ENCODE peak calls at places on chromosomes 16 and 17, in nine cellular contexts. One of them, this sample, is unnamed.

GRCh38 chr17:53932386-53932785 is 109.7 kb downstream of the KIF2B start:
- DNase-seq in Calu3: no peak
- DNase-seq in A549: no peak
- DNase-seq in heart right ventricle: no peak
- DNase-seq in OCI-LY7: no peak
- DNase-seq in stomach: no peak
- DNase-seq in adrenal gland: no peak
- DNase-seq in nephron progenitor cell: no peak
- DNase-seq in fibroblast of pulmonary artery: no peak
- DNase-seq in this sample: no peak

GRCh38 chr16:52283018-52283417 is 263.9 kb downstream of the TOX3 start:
- DNase-seq in adrenal gland: no peak
- DNase-seq in OCI-LY7: no peak
- DNase-seq in A549: no peak
- DNase-seq in heart right ventricle: no peak
- DNase-seq in Calu3: no peak
- DNase-seq in nephron progenitor cell: no peak
- DNase-seq in stomach: no peak
- DNase-seq in fibroblast of pulmonary artery: peak
- DNase-seq in this sample: no peak

GRCh38 chr17:64583055-64583454 is 76.3 kb downstream of the CEP95 start:
- DNase-seq in stomach: no peak
- DNase-seq in heart right ventricle: no peak
- DNase-seq in nephron progenitor cell: no peak
- DNase-seq in adrenal gland: no peak
- DNase-seq in OCI-LY7: no peak
- DNase-seq in Calu3: no peak
- DNase-seq in fibroblast of pulmonary artery: no peak
- DNase-seq in A549: no peak
- DNase-seq in this sample: no peak

GRCh38 chr17:59620518-59621259 is 994 bp downstream of the CLTC start:
- DNase-seq in stomach: peak
- DNase-seq in OCI-LY7: peak
- DNase-seq in adrenal gland: peak
- DNase-seq in nephron progenitor cell: peak
- DNase-seq in Calu3: peak
- DNase-seq in fibroblast of pulmonary artery: peak
- DNase-seq in heart right ventricle: peak
- DNase-seq in A549: peak
- DNase-seq in this sample: peak

GRCh38 chr17:76537288-76537577 is 276 bp downstream of the CYGB start:
- DNase-seq in heart right ventricle: no peak
- DNase-seq in A549: no peak
- DNase-seq in OCI-LY7: no peak
- DNase-seq in Calu3: no peak
- DNase-seq in adrenal gland: no peak
- DNase-seq in nephron progenitor cell: no peak
- DNase-seq in fibroblast of pulmonary artery: peak
- DNase-seq in stomach: peak
- DNase-seq in this sample: no peak

GRCh38 chr16:590165-590874 is 454 bp downstream of the RAB40C start:
- DNase-seq in nephron progenitor cell: no peak
- DNase-seq in heart right ventricle: no peak
- DNase-seq in stomach: peak
- DNase-seq in A549: no peak
- DNase-seq in fibroblast of pulmonary artery: peak
- DNase-seq in OCI-LY7: no peak
- DNase-seq in Calu3: no peak
- DNase-seq in adrenal gland: peak
- DNase-seq in this sample: peak

GRCh38 chr16:78553268-78554044 is 454.0 kb downstream of the WWOX start:
- DNase-seq in adrenal gland: no peak
- DNase-seq in fibroblast of pulmonary artery: no peak
- DNase-seq in OCI-LY7: no peak
- DNase-seq in A549: no peak
- DNase-seq in stomach: no peak
- DNase-seq in heart right ventricle: no peak
- DNase-seq in nephron progenitor cell: no peak
- DNase-seq in Calu3: no peak
- DNase-seq in this sample: no peak

GRCh38 chr17:66413564-66414520 is 111.4 kb downstream of the PRKCA start:
- DNase-seq in A549: no peak
- DNase-seq in stomach: no peak
- DNase-seq in OCI-LY7: no peak
- DNase-seq in nephron progenitor cell: no peak
- DNase-seq in fibroblast of pulmonary artery: no peak
- DNase-seq in Calu3: no peak
- DNase-seq in adrenal gland: no peak
- DNase-seq in heart right ventricle: no peak
- DNase-seq in this sample: no peak

GRCh38 chr16:9094008-9094846 is 2.8 kb downstream of the HAPSTR1 start:
- DNase-seq in OCI-LY7: peak
- DNase-seq in Calu3: no peak
- DNase-seq in stomach: no peak
- DNase-seq in adrenal gland: no peak
- DNase-seq in fibroblast of pulmonary artery: no peak
- DNase-seq in A549: no peak
- DNase-seq in nephron progenitor cell: no peak
- DNase-seq in heart right ventricle: no peak
- DNase-seq in this sample: no peak

GRCh38 chr16:12891836-12892235 is 9.6 kb upstream of the SHISA9 start:
- DNase-seq in OCI-LY7: no peak
- DNase-seq in nephron progenitor cell: no peak
- DNase-seq in adrenal gland: no peak
- DNase-seq in Calu3: no peak
- DNase-seq in stomach: no peak
- DNase-seq in A549: no peak
- DNase-seq in fibroblast of pulmonary artery: no peak
- DNase-seq in heart right ventricle: no peak
- DNase-seq in this sample: no peak

GRCh38 chr17:44961921-44962350 is 6.2 kb downstream of the C1QL1 start:
- DNase-seq in adrenal gland: no peak
- DNase-seq in fibroblast of pulmonary artery: peak
- DNase-seq in nephron progenitor cell: no peak
- DNase-seq in A549: peak
- DNase-seq in Calu3: no peak
- DNase-seq in heart right ventricle: no peak
- DNase-seq in stomach: no peak
- DNase-seq in OCI-LY7: no peak
- DNase-seq in this sample: no peak

GRCh38 chr16:89370081-89370511 is 120.3 kb downstream of the ANKRD11 start:
- DNase-seq in fibroblast of pulmonary artery: no peak
- DNase-seq in OCI-LY7: no peak
- DNase-seq in stomach: no peak
- DNase-seq in adrenal gland: no peak
- DNase-seq in nephron progenitor cell: no peak
- DNase-seq in Calu3: no peak
- DNase-seq in A549: no peak
- DNase-seq in heart right ventricle: no peak
- DNase-seq in this sample: no peak

GRCh38 chr16:81384006-81384405 is 60.6 kb upstream of the CMIP start:
- DNase-seq in adrenal gland: no peak
- DNase-seq in fibroblast of pulmonary artery: peak
- DNase-seq in A549: no peak
- DNase-seq in Calu3: no peak
- DNase-seq in OCI-LY7: no peak
- DNase-seq in stomach: no peak
- DNase-seq in heart right ventricle: no peak
- DNase-seq in nephron progenitor cell: no peak
- DNase-seq in this sample: no peak

DNA sequence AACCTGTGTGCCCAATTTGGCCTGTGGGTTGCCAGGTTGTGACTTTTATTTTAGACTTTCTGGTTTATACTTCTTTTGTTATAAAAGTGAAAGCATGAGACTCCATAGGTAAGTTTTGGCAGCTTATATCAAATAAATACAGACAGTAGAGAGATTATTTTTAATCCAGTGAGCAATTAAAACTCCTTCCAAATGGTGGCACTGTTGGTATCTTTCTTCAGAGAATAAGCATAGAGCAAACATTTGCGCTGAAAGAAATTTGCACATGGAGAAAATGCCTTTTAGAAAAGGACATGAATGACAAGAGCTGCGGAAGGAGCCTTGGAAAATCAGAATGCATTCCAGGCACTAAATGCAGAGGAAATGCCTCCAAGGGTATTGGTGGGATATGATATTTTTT is 46.1 kb upstream of the DNAJA2 start:
- DNase-seq in Calu3: no peak
- DNase-seq in adrenal gland: no peak
- DNase-seq in heart right ventricle: no peak
- DNase-seq in fibroblast of pulmonary artery: peak
- DNase-seq in stomach: no peak
- DNase-seq in A549: peak
- DNase-seq in OCI-LY7: no peak
- DNase-seq in nephron progenitor cell: no peak
- DNase-seq in this sample: no peak
- TF ChIP-seq CTCF in Calu3: peak
- TF ChIP-seq CTCF in adrenal gland: no peak
- TF ChIP-seq CTCF in heart right ventricle: no peak
- TF ChIP-seq CTCF in fibroblast of pulmonary artery: peak
- TF ChIP-seq CTCF in stomach: no peak
- TF ChIP-seq CTCF in A549: peak
- TF ChIP-seq CTCF in OCI-LY7: peak
- TF ChIP-seq CTCF in nephron progenitor cell: no peak
- TF ChIP-seq CTCF in this sample: no peak

DNA sequence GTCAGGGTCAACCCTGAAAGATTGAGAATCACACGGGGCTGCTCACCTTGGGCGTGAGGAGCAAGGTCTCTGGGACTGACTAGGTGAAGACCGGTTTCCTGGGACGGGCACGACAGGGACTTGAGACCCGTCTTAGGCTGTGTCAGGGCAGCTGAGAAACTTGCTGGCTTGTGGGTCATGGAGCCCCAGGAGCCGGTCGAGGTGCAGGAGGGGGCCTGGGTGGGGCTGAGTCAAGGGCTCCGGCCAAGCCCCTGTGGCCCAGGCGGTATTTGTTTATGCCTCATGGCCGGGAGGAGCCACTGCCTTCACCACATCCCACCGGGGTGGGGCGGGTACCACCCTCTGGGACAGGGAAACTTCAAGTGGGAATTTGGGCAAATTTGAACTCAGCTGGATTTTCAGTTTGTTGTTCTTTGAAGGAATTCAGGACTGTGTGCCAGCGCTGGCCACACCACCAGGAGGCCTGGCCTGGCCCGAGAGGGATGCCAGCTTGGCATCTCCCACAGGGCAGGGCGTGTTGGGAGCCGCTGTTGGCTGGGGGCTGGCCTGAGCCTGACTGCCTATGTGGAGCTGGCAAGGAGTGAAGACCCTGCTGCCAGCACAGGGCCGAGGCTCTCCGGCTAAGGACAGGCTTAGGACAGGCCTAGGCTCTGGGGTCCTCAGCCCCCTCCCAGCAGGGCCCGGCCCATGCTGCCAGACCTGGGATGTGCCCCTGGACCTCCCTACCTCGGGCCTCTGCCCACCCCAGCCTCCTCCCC is 116.1 kb downstream of the METRNL start:
- DNase-seq in OCI-LY7: no peak
- DNase-seq in fibroblast of pulmonary artery: peak
- DNase-seq in heart right ventricle: no peak
- DNase-seq in nephron progenitor cell: no peak
- DNase-seq in Calu3: no peak
- DNase-seq in A549: no peak
- DNase-seq in adrenal gland: no peak
- DNase-seq in stomach: peak
- DNase-seq in this sample: no peak
- TF ChIP-seq CTCF in OCI-LY7: no peak
- TF ChIP-seq CTCF in fibroblast of pulmonary artery: no peak
- TF ChIP-seq CTCF in heart right ventricle: no peak
- TF ChIP-seq CTCF in nephron progenitor cell: no peak
- TF ChIP-seq CTCF in Calu3: no peak
- TF ChIP-seq CTCF in A549: no peak
- TF ChIP-seq CTCF in adrenal gland: no peak
- TF ChIP-seq CTCF in stomach: no peak
- TF ChIP-seq CTCF in this sample: no peak

GRCh38 chr16:49608801-49609200 is 235.2 kb downstream of the C16orf78 start:
- DNase-seq in A549: peak
- DNase-seq in nephron progenitor cell: no peak
- DNase-seq in adrenal gland: peak
- DNase-seq in stomach: no peak
- DNase-seq in Calu3: no peak
- DNase-seq in fibroblast of pulmonary artery: peak
- DNase-seq in heart right ventricle: peak
- DNase-seq in OCI-LY7: peak
- DNase-seq in this sample: no peak
- TF ChIP-seq CTCF in A549: no peak
- TF ChIP-seq CTCF in nephron progenitor cell: peak
- TF ChIP-seq CTCF in adrenal gland: peak
- TF ChIP-seq CTCF in stomach: no peak
- TF ChIP-seq CTCF in Calu3: no peak
- TF ChIP-seq CTCF in fibroblast of pulmonary artery: peak
- TF ChIP-seq CTCF in heart right ventricle: peak
- TF ChIP-seq CTCF in OCI-LY7: peak
- TF ChIP-seq CTCF in this sample: no peak

GRCh38 chr16:64459821-64460220 is 662.0 kb downstream of the CDH11 start:
- DNase-seq in nephron progenitor cell: no peak
- DNase-seq in heart right ventricle: peak
- DNase-seq in OCI-LY7: no peak
- DNase-seq in adrenal gland: peak
- DNase-seq in fibroblast of pulmonary artery: peak
- DNase-seq in A549: no peak
- DNase-seq in stomach: peak
- DNase-seq in Calu3: no peak
- DNase-seq in this sample: no peak

GRCh38 chr16:64452446-64452845 is 669.4 kb downstream of the CDH11 start:
- DNase-seq in fibroblast of pulmonary artery: no peak
- DNase-seq in stomach: no peak
- DNase-seq in Calu3: no peak
- DNase-seq in heart right ventricle: no peak
- DNase-seq in OCI-LY7: no peak
- DNase-seq in A549: no peak
- DNase-seq in nephron progenitor cell: no peak
- DNase-seq in adrenal gland: no peak
- DNase-seq in this sample: no peak

GRCh38 chr16:64453643-64454042 is 668.2 kb downstream of the CDH11 start:
- DNase-seq in fibroblast of pulmonary artery: no peak
- DNase-seq in adrenal gland: no peak
- DNase-seq in heart right ventricle: no peak
- DNase-seq in stomach: no peak
- DNase-seq in OCI-LY7: no peak
- DNase-seq in A549: no peak
- DNase-seq in nephron progenitor cell: no peak
- DNase-seq in Calu3: no peak
- DNase-seq in this sample: no peak

GRCh38 chr16:64459402-64459801 is 662.5 kb downstream of the CDH11 start:
- DNase-seq in OCI-LY7: no peak
- DNase-seq in heart right ventricle: no peak
- DNase-seq in adrenal gland: no peak
- DNase-seq in stomach: no peak
- DNase-seq in Calu3: no peak
- DNase-seq in fibroblast of pulmonary artery: no peak
- DNase-seq in A549: no peak
- DNase-seq in nephron progenitor cell: no peak
- DNase-seq in this sample: no peak

DNA sequence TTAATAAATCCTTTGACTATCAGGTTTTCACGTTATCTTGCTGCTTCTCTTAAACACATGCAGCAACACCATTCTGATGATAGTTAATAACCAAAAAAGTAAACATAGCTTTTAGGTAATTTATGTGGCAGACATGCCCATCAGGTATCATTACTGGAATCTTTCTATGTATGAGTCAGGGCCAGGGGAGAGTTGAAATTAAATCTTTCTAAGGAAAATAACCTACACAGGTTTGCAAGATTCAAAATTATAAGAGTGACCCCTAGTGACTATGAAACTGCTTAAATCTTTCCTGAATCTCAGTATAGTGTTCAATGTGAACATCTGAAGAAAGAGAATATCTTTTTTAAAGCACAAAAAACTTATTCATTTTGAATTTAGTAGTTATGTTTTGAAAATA is 666.6 kb downstream of the CDH11 start:
- DNase-seq in stomach: no peak
- DNase-seq in OCI-LY7: peak
- DNase-seq in heart right ventricle: no peak
- DNase-seq in A549: no peak
- DNase-seq in adrenal gland: no peak
- DNase-seq in nephron progenitor cell: no peak
- DNase-seq in Calu3: no peak
- DNase-seq in fibroblast of pulmonary artery: peak
- DNase-seq in this sample: no peak
- TF ChIP-seq CTCF in stomach: no peak
- TF ChIP-seq CTCF in OCI-LY7: peak
- TF ChIP-seq CTCF in heart right ventricle: no peak
- TF ChIP-seq CTCF in A549: no peak
- TF ChIP-seq CTCF in adrenal gland: peak
- TF ChIP-seq CTCF in nephron progenitor cell: no peak
- TF ChIP-seq CTCF in Calu3: no peak
- TF ChIP-seq CTCF in fibroblast of pulmonary artery: peak
- TF ChIP-seq CTCF in this sample: no peak

This sample was measured in endothelial cell.